ENCODE peak calls at places on chromosomes 6 and 20, in seven cellular contexts. One of them, this sample, is unnamed.

GRCh38 chr6:10248378-10248843 is 166.5 kb downstream of the TFAP2A start:
- DNase-seq in heart right ventricle: no peak
- DNase-seq in cardiac muscle cell: no peak
- DNase-seq in left ventricle myocardium inferior: no peak
- DNase-seq in GM12878: no peak
- DNase-seq in AG04450: no peak
- DNase-seq in GM23248: peak; percentile 63
- DNase-seq in this sample: no peak

GRCh38 chr20:16945619-16946018 is 197.5 kb downstream of the OTOR start:
- DNase-seq in heart right ventricle: no peak
- DNase-seq in GM23248: no peak
- DNase-seq in cardiac muscle cell: no peak
- DNase-seq in AG04450: no peak
- DNase-seq in GM12878: no peak
- DNase-seq in left ventricle myocardium inferior: no peak
- DNase-seq in this sample: no peak

GRCh38 chr20:32390999-32391398 is 32.9 kb downstream of the ASXL1 start:
- DNase-seq in GM12878: no peak
- DNase-seq in heart right ventricle: no peak
- DNase-seq in GM23248: no peak
- DNase-seq in left ventricle myocardium inferior: no peak
- DNase-seq in cardiac muscle cell: no peak
- DNase-seq in AG04450: no peak
- DNase-seq in this sample: no peak

GRCh38 chr6:110951986-110952794 is 6.3 kb upstream of the GTF3C6 start:
- DNase-seq in cardiac muscle cell: no peak
- DNase-seq in AG04450: no peak
- DNase-seq in GM23248: peak; percentile 57
- DNase-seq in GM12878: no peak
- DNase-seq in left ventricle myocardium inferior: no peak
- DNase-seq in heart right ventricle: no peak
- DNase-seq in this sample: no peak

GRCh38 chr6:129717287-129717686 is 7.3 kb upstream of the ARHGAP18 start:
- DNase-seq in cardiac muscle cell: no peak
- DNase-seq in AG04450: no peak
- DNase-seq in heart right ventricle: no peak
- DNase-seq in GM12878: no peak
- DNase-seq in GM23248: peak; percentile 85
- DNase-seq in left ventricle myocardium inferior: no peak
- DNase-seq in this sample: no peak

GRCh38 chr20:46285740-46286139 is 22.6 kb downstream of the CDH22 start:
- DNase-seq in heart right ventricle: no peak
- DNase-seq in GM23248: no peak
- DNase-seq in cardiac muscle cell: no peak
- DNase-seq in AG04450: no peak
- DNase-seq in GM12878: no peak
- DNase-seq in left ventricle myocardium inferior: no peak
- DNase-seq in this sample: no peak

GRCh38 chr6:87909849-87910248 is 137.8 kb upstream of the SPACA1 start:
- DNase-seq in GM23248: peak; percentile 86
- DNase-seq in GM12878: no peak
- DNase-seq in cardiac muscle cell: no peak
- DNase-seq in AG04450: no peak
- DNase-seq in left ventricle myocardium inferior: no peak
- DNase-seq in heart right ventricle: no peak
- DNase-seq in this sample: no peak

GRCh38 chr20:10313701-10314100 is 95.1 kb downstream of the SNAP25 start:
- DNase-seq in left ventricle myocardium inferior: no peak
- DNase-seq in AG04450: no peak
- DNase-seq in GM23248: no peak
- DNase-seq in cardiac muscle cell: peak; percentile 64
- DNase-seq in heart right ventricle: no peak
- DNase-seq in GM12878: no peak
- DNase-seq in this sample: no peak

GRCh38 chr6:137107767-137108105 is 63.0 kb upstream of the IL20RA start:
- DNase-seq in AG04450: no peak
- DNase-seq in GM12878: no peak
- DNase-seq in cardiac muscle cell: no peak
- DNase-seq in heart right ventricle: no peak
- DNase-seq in left ventricle myocardium inferior: no peak
- DNase-seq in GM23248: no peak
- DNase-seq in this sample: no peak

GRCh38 chr6:30497714-30498113 is 8.4 kb downstream of the HLA-E start:
- DNase-seq in left ventricle myocardium inferior: no peak
- DNase-seq in GM12878: no peak
- DNase-seq in cardiac muscle cell: no peak
- DNase-seq in heart right ventricle: no peak
- DNase-seq in GM23248: no peak
- DNase-seq in AG04450: no peak
- DNase-seq in this sample: no peak

GRCh38 chr6:143222310-143222709 is 161.6 kb downstream of the AIG1 start:
- DNase-seq in left ventricle myocardium inferior: no peak
- DNase-seq in GM23248: no peak
- DNase-seq in AG04450: no peak
- DNase-seq in GM12878: no peak
- DNase-seq in cardiac muscle cell: no peak
- DNase-seq in heart right ventricle: no peak
- DNase-seq in this sample: no peak

GRCh38 chr6:81565071-81565470 is 187.4 kb downstream of the TENT5A start:
- DNase-seq in heart right ventricle: no peak
- DNase-seq in AG04450: no peak
- DNase-seq in left ventricle myocardium inferior: no peak
- DNase-seq in GM12878: no peak
- DNase-seq in cardiac muscle cell: no peak
- DNase-seq in GM23248: peak; percentile 43
- DNase-seq in this sample: no peak

GRCh38 chr6:104908031-104908430 is 48.3 kb upstream of the HACE1 start:
- DNase-seq in cardiac muscle cell: no peak
- DNase-seq in left ventricle myocardium inferior: no peak
- DNase-seq in heart right ventricle: no peak
- DNase-seq in GM12878: no peak
- DNase-seq in AG04450: no peak
- DNase-seq in GM23248: peak; percentile 54
- DNase-seq in this sample: no peak

GRCh38 chr6:159513074-159513473 is 180.0 kb downstream of the SOD2 start:
- DNase-seq in heart right ventricle: no peak
- DNase-seq in GM12878: no peak
- DNase-seq in AG04450: no peak
- DNase-seq in left ventricle myocardium inferior: no peak
- DNase-seq in GM23248: peak; percentile 23
- DNase-seq in cardiac muscle cell: no peak
- DNase-seq in this sample: no peak
- H3K9me3 ChIP-seq in heart right ventricle: peaks cover 20% of the 10 kb centered on the region
- H3K9me3 ChIP-seq in GM12878: no peaks in the 10 kb centered on the region
- H3K9me3 ChIP-seq in AG04450: no peaks in the 10 kb centered on the region
- H3K9me3 ChIP-seq in left ventricle myocardium inferior: peaks cover 18% of the 10 kb centered on the region
- H3K9me3 ChIP-seq in GM23248: no peaks in the 10 kb centered on the region
- H3K9me3 ChIP-seq in cardiac muscle cell: no peaks in the 10 kb centered on the region
- H3K9me3 ChIP-seq in this sample: no peaks in the 10 kb centered on the region

GRCh38 chr6:54493138-54493537 is 184.9 kb downstream of the TINAG start:
- DNase-seq in heart right ventricle: no peak
- DNase-seq in left ventricle myocardium inferior: no peak
- DNase-seq in AG04450: peak; percentile 51
- DNase-seq in cardiac muscle cell: no peak
- DNase-seq in GM12878: no peak
- DNase-seq in GM23248: peak; percentile 85
- DNase-seq in this sample: no peak

GRCh38 chr6:54491431-54491830 is 183.2 kb downstream of the TINAG start:
- DNase-seq in GM12878: no peak
- DNase-seq in AG04450: no peak
- DNase-seq in cardiac muscle cell: no peak
- DNase-seq in left ventricle myocardium inferior: no peak
- DNase-seq in GM23248: peak; percentile 30
- DNase-seq in heart right ventricle: no peak
- DNase-seq in this sample: no peak
- H3K9me3 ChIP-seq in GM12878: no peaks in the 10 kb centered on the region
- H3K9me3 ChIP-seq in AG04450: no peaks in the 10 kb centered on the region
- H3K9me3 ChIP-seq in cardiac muscle cell: no peaks in the 10 kb centered on the region
- H3K9me3 ChIP-seq in left ventricle myocardium inferior: peaks cover 46% of the 10 kb centered on the region
- H3K9me3 ChIP-seq in GM23248: no peaks in the 10 kb centered on the region
- H3K9me3 ChIP-seq in heart right ventricle: peaks cover 28% of the 10 kb centered on the region
- H3K9me3 ChIP-seq in this sample: no peaks in the 10 kb centered on the region

GRCh38 chr20:56094228-56094627 is 88.9 kb upstream of the CBLN4 start:
- DNase-seq in GM12878: no peak
- DNase-seq in left ventricle myocardium inferior: no peak
- DNase-seq in GM23248: no peak
- DNase-seq in heart right ventricle: no peak
- DNase-seq in AG04450: no peak
- DNase-seq in cardiac muscle cell: no peak
- DNase-seq in this sample: no peak

GRCh38 chr20:56088381-56088780 is 83.1 kb upstream of the CBLN4 start:
- DNase-seq in AG04450: no peak
- DNase-seq in GM12878: no peak
- DNase-seq in heart right ventricle: no peak
- DNase-seq in cardiac muscle cell: no peak
- DNase-seq in left ventricle myocardium inferior: no peak
- DNase-seq in GM23248: no peak
- DNase-seq in this sample: no peak

DNA sequence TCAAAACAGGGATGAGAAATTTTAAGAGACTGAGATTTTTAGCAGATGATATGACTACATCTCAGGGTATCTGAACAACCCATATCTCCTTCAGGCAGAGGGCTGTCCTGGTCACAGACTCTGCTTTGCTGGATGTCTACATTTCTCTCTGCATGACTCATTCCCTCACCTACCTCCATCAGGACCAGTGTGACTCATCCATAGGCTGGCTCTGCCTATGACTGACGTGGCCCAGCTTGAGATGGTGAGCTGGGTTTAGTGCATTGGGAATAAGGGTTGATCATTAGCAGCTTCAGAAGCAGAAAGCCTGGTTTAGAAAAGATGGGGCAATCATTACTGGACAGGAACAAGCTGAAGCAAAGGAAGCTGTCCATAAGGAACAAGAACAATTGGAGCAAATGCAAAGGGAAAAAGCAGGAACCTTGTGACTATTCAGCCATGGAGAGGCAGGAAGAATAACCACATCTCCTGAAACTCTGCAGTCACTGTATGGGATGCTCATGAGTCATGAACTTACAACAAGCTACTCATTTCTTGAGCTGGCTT is 86.4 kb upstream of the CBLN4 start:
- DNase-seq in GM12878: no peak
- DNase-seq in left ventricle myocardium inferior: no peak
- DNase-seq in cardiac muscle cell: no peak
- DNase-seq in heart right ventricle: no peak
- DNase-seq in AG04450: no peak
- DNase-seq in GM23248: no peak
- DNase-seq in this sample: no peak
- H3K9me3 ChIP-seq in GM12878: no peaks in the 10 kb centered on the region
- H3K9me3 ChIP-seq in left ventricle myocardium inferior: peaks cover 31% of the 10 kb centered on the region
- H3K9me3 ChIP-seq in cardiac muscle cell: no peaks in the 10 kb centered on the region
- H3K9me3 ChIP-seq in heart right ventricle: peaks cover 16% of the 10 kb centered on the region
- H3K9me3 ChIP-seq in AG04450: peaks cover 14% of the 10 kb centered on the region
- H3K9me3 ChIP-seq in GM23248: no peaks in the 10 kb centered on the region
- H3K9me3 ChIP-seq in this sample: peaks cover 2% of the 10 kb centered on the region

GRCh38 chr6:164325168-164325567 is 910.6 kb downstream of the QKI start:
- DNase-seq in heart right ventricle: no peak
- DNase-seq in GM12878: no peak
- DNase-seq in cardiac muscle cell: no peak
- DNase-seq in left ventricle myocardium inferior: no peak
- DNase-seq in AG04450: no peak
- DNase-seq in GM23248: no peak
- DNase-seq in this sample: no peak
- H3K9me3 ChIP-seq in heart right ventricle: peaks cover 4% of the 10 kb centered on the region
- H3K9me3 ChIP-seq in GM12878: no peaks in the 10 kb centered on the region
- H3K9me3 ChIP-seq in cardiac muscle cell: no peaks in the 10 kb centered on the region
- H3K9me3 ChIP-seq in left ventricle myocardium inferior: no peaks in the 10 kb centered on the region
- H3K9me3 ChIP-seq in AG04450: peaks cover 13% of the 10 kb centered on the region
- H3K9me3 ChIP-seq in GM23248: no peaks in the 10 kb centered on the region
- H3K9me3 ChIP-seq in this sample: no peaks in the 10 kb centered on the region

DNA sequence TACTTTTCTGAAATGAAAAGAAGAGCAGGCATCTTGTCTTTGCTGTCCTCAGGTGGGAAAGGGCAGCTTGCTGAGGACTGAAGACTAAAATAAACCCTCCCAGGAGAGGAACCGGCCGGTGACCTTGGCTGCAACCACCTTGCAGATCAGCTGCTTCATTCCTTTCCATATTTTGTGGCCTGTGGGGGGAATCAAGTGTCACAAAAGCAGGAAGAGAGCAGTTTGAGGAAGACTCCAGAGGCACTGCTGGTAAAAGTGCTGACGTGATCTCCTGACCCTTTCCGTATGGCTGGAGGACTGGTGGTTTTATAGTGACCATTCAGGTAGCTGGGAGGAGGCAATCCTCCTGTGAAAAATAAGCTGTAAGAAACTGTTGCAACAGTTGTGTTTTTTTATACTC is 157.0 kb downstream of the PLCB4 start:
- DNase-seq in GM23248: no peak
- DNase-seq in left ventricle myocardium inferior: peak; percentile 28
- DNase-seq in cardiac muscle cell: peak; percentile 71
- DNase-seq in GM12878: no peak
- DNase-seq in AG04450: no peak
- DNase-seq in heart right ventricle: no peak
- DNase-seq in this sample: no peak
- H3K9me3 ChIP-seq in GM23248: no peaks in the 10 kb centered on the region
- H3K9me3 ChIP-seq in left ventricle myocardium inferior: no peaks in the 10 kb centered on the region
- H3K9me3 ChIP-seq in cardiac muscle cell: no peaks in the 10 kb centered on the region
- H3K9me3 ChIP-seq in GM12878: no peaks in the 10 kb centered on the region
- H3K9me3 ChIP-seq in AG04450: no peaks in the 10 kb centered on the region
- H3K9me3 ChIP-seq in heart right ventricle: no peaks in the 10 kb centered on the region
- H3K9me3 ChIP-seq in this sample: no peaks in the 10 kb centered on the region

GRCh38 chr6:140379919-140380318 is 1005.5 kb upstream of the CITED2 start:
- DNase-seq in left ventricle myocardium inferior: no peak
- DNase-seq in GM12878: no peak
- DNase-seq in AG04450: peak; percentile 72
- DNase-seq in GM23248: peak; percentile 51
- DNase-seq in heart right ventricle: no peak
- DNase-seq in cardiac muscle cell: no peak
- DNase-seq in this sample: no peak
- H3K9me3 ChIP-seq in left ventricle myocardium inferior: no peaks in the 10 kb centered on the region
- H3K9me3 ChIP-seq in GM12878: no peaks in the 10 kb centered on the region
- H3K9me3 ChIP-seq in AG04450: peaks cover 2% of the 10 kb centered on the region
- H3K9me3 ChIP-seq in GM23248: no peaks in the 10 kb centered on the region
- H3K9me3 ChIP-seq in heart right ventricle: peaks cover 3% of the 10 kb centered on the region
- H3K9me3 ChIP-seq in cardiac muscle cell: no peaks in the 10 kb centered on the region
- H3K9me3 ChIP-seq in this sample: no peaks in the 10 kb centered on the region

GRCh38 chr20:56001890-56002289 is 3.4 kb downstream of the CBLN4 start:
- DNase-seq in GM12878: no peak
- DNase-seq in AG04450: no peak
- DNase-seq in heart right ventricle: no peak
- DNase-seq in GM23248: no peak
- DNase-seq in left ventricle myocardium inferior: no peak
- DNase-seq in cardiac muscle cell: no peak
- DNase-seq in this sample: no peak
- H3K9me3 ChIP-seq in GM12878: no peaks in the 10 kb centered on the region
- H3K9me3 ChIP-seq in AG04450: peaks cover 38% of the 10 kb centered on the region
- H3K9me3 ChIP-seq in heart right ventricle: no peaks in the 10 kb centered on the region
- H3K9me3 ChIP-seq in GM23248: peaks cover 8% of the 10 kb centered on the region
- H3K9me3 ChIP-seq in left ventricle myocardium inferior: no peaks in the 10 kb centered on the region
- H3K9me3 ChIP-seq in cardiac muscle cell: no peaks in the 10 kb centered on the region
- H3K9me3 ChIP-seq in this sample: no peaks in the 10 kb centered on the region